ENCODE peak calls at places on chromosome 12, in six cellular contexts. One of them, this sample, is unnamed.

GRCh38 chr12:3004655-3005565 is 45.7 kb downstream of the TEAD4 start:
- DNase-seq in K562: no peak
- DNase-seq in transverse colon: no peak
- DNase-seq in suprapubic skin: no peak
- DNase-seq in upper lobe of left lung: no peak
- DNase-seq in GM12878: no peak
- DNase-seq in this sample: no peak

GRCh38 chr12:116592731-116593130 is 33.5 kb downstream of the MAP1LC3B2 start:
- DNase-seq in transverse colon: no peak
- DNase-seq in GM12878: no peak
- DNase-seq in suprapubic skin: no peak
- DNase-seq in K562: no peak
- DNase-seq in upper lobe of left lung: peak; percentile 46
- DNase-seq in this sample: no peak

GRCh38 chr12:105253882-105254513 is 18.0 kb upstream of the APPL2 start:
- DNase-seq in K562: peak; percentile 18
- DNase-seq in transverse colon: no peak
- DNase-seq in upper lobe of left lung: no peak
- DNase-seq in GM12878: no peak
- DNase-seq in suprapubic skin: no peak
- DNase-seq in this sample: no peak

GRCh38 chr12:90407841-90408240 is 547.1 kb downstream of the CCER1 start:
- DNase-seq in upper lobe of left lung: no peak
- DNase-seq in transverse colon: no peak
- DNase-seq in GM12878: no peak
- DNase-seq in suprapubic skin: no peak
- DNase-seq in K562: no peak
- DNase-seq in this sample: no peak

GRCh38 chr12:14283489-14284144 is 81.9 kb upstream of the ATF7IP start:
- DNase-seq in suprapubic skin: no peak
- DNase-seq in GM12878: peak; percentile 76
- DNase-seq in K562: no peak
- DNase-seq in transverse colon: no peak
- DNase-seq in upper lobe of left lung: no peak
- DNase-seq in this sample: no peak

GRCh38 chr12:90331821-90332220 is 623.2 kb downstream of the CCER1 start:
- DNase-seq in transverse colon: no peak
- DNase-seq in K562: no peak
- DNase-seq in upper lobe of left lung: no peak
- DNase-seq in suprapubic skin: no peak
- DNase-seq in GM12878: no peak
- DNase-seq in this sample: no peak

GRCh38 chr12:132713123-132713522 is 2.5 kb downstream of the PGAM5 start:
- DNase-seq in K562: no peak
- DNase-seq in GM12878: no peak
- DNase-seq in upper lobe of left lung: no peak
- DNase-seq in transverse colon: no peak
- DNase-seq in suprapubic skin: no peak
- DNase-seq in this sample: no peak

GRCh38 chr12:93573552-93574223 is 1.2 kb downstream of the SOCS2 start:
- DNase-seq in K562: no peak
- DNase-seq in transverse colon: peak; percentile 26
- DNase-seq in suprapubic skin: peak; percentile 79
- DNase-seq in upper lobe of left lung: no peak
- DNase-seq in GM12878: no peak
- DNase-seq in this sample: no peak

GRCh38 chr12:93938317-93938716 is 210.1 kb upstream of the PLXNC1 start:
- DNase-seq in K562: no peak
- DNase-seq in upper lobe of left lung: no peak
- DNase-seq in transverse colon: no peak
- DNase-seq in suprapubic skin: no peak
- DNase-seq in GM12878: no peak
- DNase-seq in this sample: no peak

GRCh38 chr12:108826115-108826806 is 31.1 kb downstream of the SSH1 start:
- DNase-seq in suprapubic skin: no peak
- DNase-seq in K562: peak; percentile 47
- DNase-seq in upper lobe of left lung: peak; percentile 65
- DNase-seq in transverse colon: peak; percentile 32
- DNase-seq in GM12878: no peak
- DNase-seq in this sample: no peak

GRCh38 chr12:96212456-96213375 is 18.5 kb downstream of the ELK3 start:
- DNase-seq in suprapubic skin: peak; percentile 8
- DNase-seq in K562: no peak
- DNase-seq in GM12878: no peak
- DNase-seq in transverse colon: no peak
- DNase-seq in upper lobe of left lung: no peak
- DNase-seq in this sample: no peak

DNA sequence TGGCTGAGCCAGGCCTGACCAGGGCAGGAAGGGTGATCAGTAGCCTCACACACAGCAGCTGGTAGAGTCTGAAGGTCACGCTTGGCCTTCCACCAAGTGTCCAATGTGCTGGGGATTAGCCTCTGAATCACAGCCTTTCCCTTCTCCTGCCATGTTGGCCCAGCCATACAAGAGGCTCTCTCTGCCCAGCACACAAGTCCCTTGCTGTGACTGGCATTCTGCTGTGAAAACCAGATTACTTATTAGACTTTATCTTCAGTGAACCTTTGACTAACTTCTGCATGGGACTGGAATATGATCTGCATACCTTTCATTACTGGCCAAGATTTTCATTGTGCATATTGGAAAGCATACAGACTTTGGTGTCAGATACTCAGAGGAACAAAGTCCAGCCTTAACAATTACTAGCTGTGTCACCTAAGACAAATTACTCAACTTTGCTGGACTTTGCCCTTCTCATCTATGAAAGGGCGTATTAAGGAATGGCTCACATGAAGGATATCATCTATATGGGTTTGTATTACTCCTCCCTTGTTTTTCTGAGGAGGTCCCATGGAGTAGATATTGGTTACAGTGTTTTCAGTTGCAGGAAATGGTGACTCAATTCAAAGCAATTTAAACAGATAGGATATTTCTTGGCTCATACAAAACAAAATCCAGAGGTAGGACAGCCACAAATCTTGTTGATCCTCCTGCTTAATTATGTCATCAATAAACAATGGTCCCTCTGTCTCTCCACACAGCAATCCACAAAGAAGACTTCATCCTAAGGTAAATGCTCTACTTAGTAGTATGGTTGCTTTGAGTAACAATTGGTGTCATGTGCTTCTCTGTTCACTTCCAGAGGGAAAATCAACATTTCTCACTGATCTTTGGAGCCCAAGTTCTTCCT is 99.6 kb downstream of the DYRK2 start:
- DNase-seq in K562: no peak
- DNase-seq in GM12878: no peak
- DNase-seq in transverse colon: peak; percentile 56
- DNase-seq in suprapubic skin: no peak
- DNase-seq in upper lobe of left lung: no peak
- DNase-seq in this sample: peak; percentile 72
- TF ChIP-seq EP300 in K562: no peak
- TF ChIP-seq EP300 in GM12878: no peak
- TF ChIP-seq EP300 in transverse colon: no peak
- TF ChIP-seq EP300 in suprapubic skin: no peak
- TF ChIP-seq EP300 in upper lobe of left lung: no peak
- TF ChIP-seq EP300 in this sample: no peak

DNA sequence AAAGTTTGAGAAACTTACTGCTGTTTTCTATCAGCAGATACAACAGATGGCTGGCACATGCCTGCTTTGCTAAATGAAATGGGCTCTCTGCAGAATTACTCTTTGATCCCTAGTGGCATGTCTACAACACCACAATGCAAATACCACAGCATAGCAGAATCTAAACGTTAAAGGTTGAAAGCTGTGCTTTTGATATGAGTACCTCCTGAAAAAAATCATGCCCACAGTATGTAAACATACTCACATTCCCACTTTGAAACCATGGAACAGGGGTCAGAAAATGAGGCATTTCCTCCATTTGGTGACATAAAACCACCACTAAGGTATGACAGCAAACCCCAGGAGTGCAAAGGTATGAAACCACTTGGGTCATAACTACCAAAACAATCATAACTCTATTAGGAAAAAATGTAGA is 7.5 kb downstream of the WIF1 start:
- DNase-seq in upper lobe of left lung: no peak
- DNase-seq in transverse colon: no peak
- DNase-seq in K562: no peak
- DNase-seq in GM12878: no peak
- DNase-seq in suprapubic skin: no peak
- DNase-seq in this sample: no peak
- TF ChIP-seq EP300 in upper lobe of left lung: no peak
- TF ChIP-seq EP300 in transverse colon: no peak
- TF ChIP-seq EP300 in K562: no peak
- TF ChIP-seq EP300 in GM12878: no peak
- TF ChIP-seq EP300 in suprapubic skin: no peak
- TF ChIP-seq EP300 in this sample: no peak

DNA sequence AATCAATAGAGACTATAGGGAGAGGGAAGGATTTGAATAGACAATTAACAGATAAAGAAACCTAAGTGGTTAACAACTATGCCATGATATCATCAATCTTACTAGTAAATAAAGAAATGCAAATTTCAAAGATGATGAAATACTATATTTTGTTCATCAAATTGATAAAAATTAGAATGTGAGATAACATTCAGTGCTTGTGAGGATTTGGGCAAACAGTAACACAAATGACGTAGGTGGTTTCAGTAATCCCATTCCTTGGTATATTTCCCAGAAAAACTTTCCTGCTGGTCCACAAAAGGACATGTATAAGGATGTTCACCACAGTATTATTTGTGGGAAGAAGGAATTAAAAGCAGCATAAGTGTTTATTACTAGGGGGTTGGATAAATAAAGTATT is 136.0 kb downstream of the ERC1 start:
- DNase-seq in K562: no peak
- DNase-seq in suprapubic skin: no peak
- DNase-seq in transverse colon: no peak
- DNase-seq in GM12878: no peak
- DNase-seq in upper lobe of left lung: no peak
- DNase-seq in this sample: no peak
- TF ChIP-seq EP300 in K562: no peak
- TF ChIP-seq EP300 in suprapubic skin: no peak
- TF ChIP-seq EP300 in transverse colon: no peak
- TF ChIP-seq EP300 in GM12878: no peak
- TF ChIP-seq EP300 in upper lobe of left lung: no peak
- TF ChIP-seq EP300 in this sample: no peak

GRCh38 chr12:28190321-28191017 is at the start of gene CCDC91:
- DNase-seq in upper lobe of left lung: peak; percentile 90
- DNase-seq in suprapubic skin: peak; percentile 93
- DNase-seq in K562: peak; percentile 89
- DNase-seq in GM12878: peak; percentile 60
- DNase-seq in transverse colon: peak; percentile 90
- DNase-seq in this sample: peak; percentile 96
- TF ChIP-seq EP300 in upper lobe of left lung: peak; percentile 58
- TF ChIP-seq EP300 in suprapubic skin: no peak
- TF ChIP-seq EP300 in K562: peak; percentile 70
- TF ChIP-seq EP300 in GM12878: no peak
- TF ChIP-seq EP300 in transverse colon: peak; percentile 78
- TF ChIP-seq EP300 in this sample: no peak

DNA sequence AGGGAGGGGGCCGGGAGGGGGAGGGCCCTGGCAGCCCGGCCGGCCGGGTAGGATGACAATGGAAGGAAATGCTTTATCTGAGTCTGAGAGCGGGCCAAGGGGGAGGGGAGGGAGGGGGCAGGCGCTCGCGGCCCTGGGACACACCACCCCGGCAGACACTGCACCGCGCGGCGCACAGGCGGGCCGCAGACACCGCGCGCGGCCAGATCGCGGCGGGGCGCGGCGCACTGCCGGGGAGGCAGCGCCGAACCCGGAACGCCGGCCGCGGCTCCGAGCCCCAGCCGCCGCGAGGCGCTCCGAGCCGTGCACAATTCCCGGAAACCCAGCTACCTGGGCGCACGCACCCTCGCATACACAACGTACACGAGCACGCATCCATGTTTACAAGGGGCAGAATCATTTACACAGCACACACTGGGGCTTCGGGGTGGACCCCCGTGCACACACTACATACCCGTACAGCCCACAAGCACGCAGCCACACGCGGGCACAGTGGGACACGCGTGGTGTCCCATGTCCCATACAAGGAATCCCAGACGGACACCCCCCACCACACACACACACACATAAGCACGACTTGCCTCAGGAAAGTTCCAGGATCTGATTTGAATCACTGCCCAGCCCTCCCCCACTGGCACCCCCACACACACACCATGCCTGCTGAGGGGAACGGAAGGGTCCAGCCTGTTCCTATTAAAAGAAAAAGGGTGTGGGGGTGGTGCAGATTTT is at the start of gene HDAC7:
- DNase-seq in GM12878: no peak
- DNase-seq in suprapubic skin: peak; percentile 95
- DNase-seq in upper lobe of left lung: peak; percentile 87
- DNase-seq in K562: peak; percentile 90
- DNase-seq in transverse colon: peak; percentile 85
- DNase-seq in this sample: peak; percentile 97
- TF ChIP-seq EP300 in GM12878: no peak
- TF ChIP-seq EP300 in suprapubic skin: no peak
- TF ChIP-seq EP300 in upper lobe of left lung: no peak
- TF ChIP-seq EP300 in K562: no peak
- TF ChIP-seq EP300 in transverse colon: no peak
- TF ChIP-seq EP300 in this sample: no peak

GRCh38 chr12:119936705-119937323 is 52.2 kb upstream of the BICDL1 start:
- DNase-seq in GM12878: no peak
- DNase-seq in upper lobe of left lung: no peak
- DNase-seq in suprapubic skin: no peak
- DNase-seq in transverse colon: no peak
- DNase-seq in K562: no peak
- DNase-seq in this sample: no peak

GRCh38 chr12:119938049-119938667 is 50.9 kb upstream of the BICDL1 start:
- DNase-seq in upper lobe of left lung: peak; percentile 50
- DNase-seq in K562: peak; percentile 75
- DNase-seq in GM12878: peak; percentile 20
- DNase-seq in suprapubic skin: no peak
- DNase-seq in transverse colon: peak; percentile 65
- DNase-seq in this sample: no peak

GRCh38 chr12:119942386-119942785 is 46.6 kb upstream of the BICDL1 start:
- DNase-seq in upper lobe of left lung: no peak
- DNase-seq in suprapubic skin: no peak
- DNase-seq in transverse colon: no peak
- DNase-seq in GM12878: no peak
- DNase-seq in K562: no peak
- DNase-seq in this sample: no peak

DNA sequence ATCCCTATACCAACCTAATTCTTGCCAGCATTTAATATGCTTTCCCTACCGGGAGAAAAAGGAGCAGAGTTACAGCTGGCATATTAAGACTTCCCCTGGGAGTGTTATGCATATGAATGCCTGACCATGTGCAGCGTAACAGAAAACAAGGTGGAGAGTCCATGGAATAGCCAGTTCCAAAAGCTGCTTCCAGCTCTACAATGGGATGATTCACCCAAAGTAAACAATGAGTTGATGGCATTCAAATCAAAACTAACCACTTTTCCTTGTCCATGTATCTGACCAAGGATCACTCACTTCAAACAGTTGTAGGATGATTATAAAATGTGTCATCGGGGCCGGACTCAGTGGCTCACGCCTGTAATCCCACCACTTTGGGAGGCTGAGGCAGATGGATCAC is 48.2 kb upstream of the BICDL1 start:
- DNase-seq in suprapubic skin: no peak
- DNase-seq in GM12878: no peak
- DNase-seq in transverse colon: no peak
- DNase-seq in upper lobe of left lung: no peak
- DNase-seq in K562: no peak
- DNase-seq in this sample: no peak
- TF ChIP-seq EP300 in suprapubic skin: no peak
- TF ChIP-seq EP300 in GM12878: no peak
- TF ChIP-seq EP300 in transverse colon: no peak
- TF ChIP-seq EP300 in upper lobe of left lung: no peak
- TF ChIP-seq EP300 in K562: no peak
- TF ChIP-seq EP300 in this sample: no peak